ENCODE peak calls at places on chromosomes 1 and 21, in four cellular contexts. J is H1, G is IMR-90, Z is fibroblast of lung. B is an unnamed sample.

GRCh38 chr1:182032251-182032650 is 29.3 kb downstream of the ZNF648 start:
- DNase-seq in J (no peak), Z (no peak), G (no peak), B (no peak)

GRCh38 chr1:211577277-211577825 is 1.6 kb downstream of the SLC30A1 start:
- DNase-seq in G (peak), Z (no peak), J (no peak), B (no peak)

GRCh38 chr1:154729598-154729997 is 121.6 kb upstream of the ADAR start:
- DNase-seq in G (no peak), J (no peak), Z (no peak), B (no peak)

GRCh38 chr1:3625151-3625907 is 514 bp downstream of the TPRG1L start:
- DNase-seq in G (peak), Z (peak), J (no peak), B (no peak)

GRCh38 chr1:10888791-10889627 is 92.6 kb upstream of the CASZ1 start:
- DNase-seq in G (no peak), Z (no peak), J (peak), B (no peak)

GRCh38 chr1:1582970-1583666 is 8.5 kb upstream of the SSU72 start:
- DNase-seq in G (no peak), Z (no peak), J (no peak), B (no peak)

GRCh38 chr1:236315518-236315917 is 33.8 kb upstream of the ERO1B start:
- DNase-seq in J (no peak), Z (no peak), G (no peak), B (no peak)

GRCh38 chr1:184556665-184557064 is 169.8 kb downstream of the C1orf21 start:
- DNase-seq in Z (no peak), G (no peak), J (no peak), B (no peak)

GRCh38 chr1:238900334-238900865 is 486.0 kb upstream of the CHRM3 start:
- DNase-seq in J (no peak), Z (no peak), G (no peak), B (no peak)

GRCh38 chr1:59697138-59697811 is 117.5 kb upstream of the HOOK1 start:
- DNase-seq in Z (no peak), J (no peak), G (no peak), B (no peak)

GRCh38 chr1:160416369-160416768 is 16.0 kb downstream of the VANGL2 start:
- DNase-seq in G (peak), Z (peak), J (no peak), B (no peak)

GRCh38 chr1:201914456-201915235 is 25.9 kb downstream of the SHISA4 start:
- DNase-seq in G (peak), Z (peak), J (no peak), B (no peak)

GRCh38 chr1:201918343-201918742 is 28.0 kb downstream of the LMOD1 start:
- DNase-seq in Z (no peak), J (no peak), G (no peak), B (no peak)

GRCh38 chr1:201917362-201918033 is 28.8 kb downstream of the SHISA4 start:
- DNase-seq in J (no peak), G (peak), Z (peak), B (no peak)

GRCh38 chr1:201912832-201913231 is 24.1 kb downstream of the SHISA4 start:
- DNase-seq in Z (peak), J (no peak), G (peak), B (no peak)

DNA sequence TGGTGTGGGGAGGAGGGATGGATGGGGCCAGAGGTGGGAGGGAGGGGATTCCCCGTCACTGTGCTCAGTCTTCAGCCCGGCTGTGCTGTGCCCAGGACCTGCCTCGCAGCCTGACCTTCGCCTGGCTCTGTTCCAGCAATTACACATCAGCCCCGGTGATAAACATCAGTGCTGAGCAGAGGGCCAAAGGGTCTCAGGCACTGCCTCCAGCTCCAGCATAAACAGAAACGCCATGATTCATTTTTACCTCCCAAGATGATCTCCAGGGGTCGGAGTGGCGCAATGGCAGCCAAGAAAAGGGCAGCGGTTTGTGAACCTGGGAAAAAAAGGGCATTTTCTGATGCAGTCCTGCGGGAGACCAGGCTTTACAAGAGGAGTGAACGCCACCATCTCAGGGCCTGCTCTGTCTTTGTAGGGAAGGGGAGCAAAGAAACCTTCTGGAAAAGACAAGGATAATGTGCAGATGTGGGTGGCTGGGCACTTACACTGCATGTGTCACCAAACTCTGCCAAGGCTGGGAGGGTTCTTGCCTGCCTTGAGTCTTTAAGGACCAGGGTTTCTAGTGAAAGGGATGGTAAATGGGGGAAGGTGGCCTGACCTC is 28.1 kb downstream of the SHISA4 start:
- DNase-seq in J (no peak), G (peak), Z (peak), B (no peak)
- H3K4me2 ChIP-seq in J (no peak), G (peak), Z (peak), B (no peak)

DNA sequence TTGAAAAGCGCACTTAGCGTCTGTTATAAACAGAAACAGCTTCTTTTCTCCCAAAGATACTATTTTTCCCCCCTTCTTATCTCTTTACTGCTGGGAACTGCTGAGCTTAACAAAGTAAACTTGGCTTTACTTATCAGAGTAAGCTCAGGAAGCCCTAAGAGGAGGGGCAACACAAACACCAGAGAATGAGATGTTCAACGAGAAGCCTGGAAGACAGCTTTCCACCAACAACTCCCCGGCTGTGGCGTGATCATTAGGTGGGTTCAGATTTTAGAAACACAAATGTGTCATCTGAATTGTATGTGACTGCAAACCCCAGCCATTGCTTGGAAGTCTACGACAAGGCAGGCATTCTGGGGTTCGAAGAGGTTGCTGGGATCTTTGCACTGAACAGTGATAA is 181.2 kb upstream of the ESRRG start:
- DNase-seq in Z (peak), G (no peak), J (no peak), B (no peak)
- H3K4me2 ChIP-seq in Z (no peak), G (peak), J (no peak), B (no peak)

GRCh38 chr1:18927654-18928272 is 25.4 kb upstream of the ALDH4A1 start:
- DNase-seq in J (no peak), G (peak), Z (peak), B (no peak)

GRCh38 chr1:18929686-18930085 is 26.8 kb downstream of the IFFO2 start:
- DNase-seq in Z (peak), J (no peak), G (peak), B (no peak)

GRCh38 chr1:18928406-18928805 is 26.1 kb upstream of the ALDH4A1 start:
- DNase-seq in Z (no peak), J (no peak), G (no peak), B (no peak)

GRCh38 chr1:18927082-18927653 is 24.8 kb upstream of the ALDH4A1 start:
- DNase-seq in Z (no peak), J (no peak), G (no peak), B (peak)

GRCh38 chr1:18928985-18929384 is 26.6 kb upstream of the ALDH4A1 start:
- DNase-seq in G (no peak), J (no peak), Z (no peak), B (no peak)
- H3K4me2 ChIP-seq in G (no peak), J (no peak), Z (no peak), B (peak)

GRCh38 chr21:21813934-21814333 is 815.7 kb downstream of the NCAM2 start:
- DNase-seq in G (no peak), Z (no peak), J (no peak), B (no peak)

GRCh38 chr21:21813295-21813694 is 815.1 kb downstream of the NCAM2 start:
- DNase-seq in Z (no peak), G (no peak), J (no peak), B (no peak)

GRCh38 chr21:21818898-21819297 is 820.7 kb downstream of the NCAM2 start:
- DNase-seq in J (no peak), Z (no peak), G (no peak), B (no peak)

DNA sequence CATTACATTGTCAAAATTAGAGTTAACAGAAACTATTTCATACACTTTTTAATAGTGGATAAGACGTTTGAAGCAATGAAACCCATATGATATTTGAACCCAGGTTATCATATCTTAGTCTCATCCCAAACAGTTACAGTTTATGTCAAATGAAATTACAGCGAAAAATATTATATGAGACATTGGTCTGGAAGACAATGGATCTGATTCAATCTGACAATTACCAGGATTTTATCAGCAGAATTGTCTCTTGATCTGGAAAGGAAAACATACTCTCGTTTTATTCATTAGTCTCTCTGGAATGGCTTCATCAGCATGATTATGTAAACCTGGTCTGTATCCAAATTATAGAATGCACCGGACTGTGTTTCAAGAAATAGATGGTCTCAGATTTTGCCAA is 818.6 kb downstream of the NCAM2 start:
- DNase-seq in J (no peak), Z (no peak), G (no peak), B (no peak)
- H3K4me2 ChIP-seq in J (no peak), Z (no peak), G (no peak), B (no peak)

DNA sequence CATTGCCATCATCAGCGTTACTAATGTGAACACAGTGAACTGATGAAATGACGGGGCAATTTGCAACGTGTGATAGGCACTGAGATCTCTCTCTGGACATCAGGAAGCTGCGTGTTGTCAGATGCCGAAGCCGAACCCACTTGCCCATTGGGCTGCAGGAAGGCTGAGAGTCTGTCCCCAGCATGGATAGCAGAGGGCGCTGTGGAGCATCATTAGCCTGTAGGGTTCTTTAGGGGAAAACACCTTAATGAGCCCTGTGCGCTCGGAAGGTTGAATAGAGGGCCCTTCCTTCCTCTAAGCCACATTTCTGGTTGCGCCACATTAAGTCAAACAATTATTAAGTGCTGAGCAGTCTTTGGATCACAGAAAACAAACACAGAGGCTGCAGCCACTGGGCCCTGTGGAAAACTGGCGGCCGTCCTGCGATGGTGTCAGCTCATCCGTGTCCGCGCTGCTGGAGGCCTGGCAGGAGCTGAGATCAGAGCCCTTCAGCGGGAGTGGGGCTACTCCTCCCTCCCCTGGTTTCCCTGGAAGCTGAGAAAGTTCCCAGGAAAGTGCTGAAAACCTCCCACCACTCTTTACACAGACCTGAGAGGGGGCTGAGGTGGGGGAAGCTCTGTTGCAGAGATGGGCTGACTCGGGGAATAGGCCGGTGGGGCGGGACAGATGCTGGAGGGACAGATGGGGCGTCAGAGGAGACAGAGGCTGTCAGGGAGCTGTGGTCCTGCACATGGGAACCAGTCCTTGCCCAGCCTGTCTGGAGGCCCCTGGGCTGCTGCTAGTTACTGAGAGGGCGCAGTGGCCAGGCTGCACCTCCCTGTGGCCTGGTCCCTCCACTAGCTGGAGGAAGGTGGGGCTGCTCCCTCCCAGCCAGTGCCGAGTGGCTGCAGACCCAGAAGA is 12.7 kb downstream of the TFF2 start:
- DNase-seq in J (peak), G (peak), Z (peak), B (no peak)
- H3K4me2 ChIP-seq in J (peak), G (no peak), Z (no peak), B (no peak)

GRCh38 chr1:27571439-27572018 is 32.4 kb downstream of the AHDC1 start:
- DNase-seq in J (no peak), Z (no peak), G (no peak), B (no peak)

GRCh38 chr1:27570823-27571222 is 33.1 kb downstream of the AHDC1 start:
- DNase-seq in G (no peak), Z (no peak), J (peak), B (no peak)

GRCh38 chr1:27572019-27572678 is 31.8 kb downstream of the AHDC1 start:
- DNase-seq in J (no peak), Z (no peak), G (no peak), B (no peak)

GRCh38 chr1:27574001-27574781 is 29.8 kb downstream of the AHDC1 start:
- DNase-seq in J (no peak), G (no peak), Z (no peak), B (no peak)

DNA sequence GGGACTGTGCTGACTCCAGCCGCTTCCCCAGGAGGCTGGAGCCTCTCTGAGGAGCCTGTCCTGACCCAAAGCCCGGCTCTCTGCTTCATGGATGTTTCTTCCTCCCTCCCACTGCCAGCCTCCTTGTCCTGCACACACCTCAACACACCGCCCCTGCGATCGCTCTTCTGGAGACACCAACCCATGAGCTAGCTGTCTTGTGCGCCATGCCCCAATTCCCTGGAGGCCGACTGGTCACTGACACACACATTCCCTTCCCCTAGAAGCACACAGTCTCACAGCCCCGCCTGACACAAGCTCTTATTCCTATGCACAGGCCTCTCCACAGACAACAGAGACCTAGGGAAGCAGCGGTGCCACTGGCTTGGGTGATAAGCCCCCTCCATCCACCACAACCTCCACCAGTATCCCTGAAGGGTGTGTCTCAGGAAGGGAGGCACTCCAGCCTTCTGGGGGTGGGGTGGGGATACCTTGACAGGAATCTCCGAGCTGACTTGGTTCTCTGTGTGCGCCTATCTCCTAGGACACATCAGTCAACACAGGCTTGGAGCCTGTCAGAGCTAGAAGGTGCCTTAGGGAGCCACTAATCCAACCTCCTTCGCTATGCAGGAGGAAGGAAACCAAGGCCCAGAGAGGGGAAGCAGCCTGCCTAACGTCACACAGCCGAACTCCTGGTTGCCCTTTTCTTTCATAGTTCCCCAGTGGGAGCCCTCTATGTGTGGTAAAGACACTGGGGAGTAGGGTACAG is 31.1 kb downstream of the AHDC1 start:
- DNase-seq in G (no peak), Z (peak), J (no peak), B (no peak)
- H3K4me2 ChIP-seq in G (no peak), Z (peak), J (peak), B (no peak)

DNA sequence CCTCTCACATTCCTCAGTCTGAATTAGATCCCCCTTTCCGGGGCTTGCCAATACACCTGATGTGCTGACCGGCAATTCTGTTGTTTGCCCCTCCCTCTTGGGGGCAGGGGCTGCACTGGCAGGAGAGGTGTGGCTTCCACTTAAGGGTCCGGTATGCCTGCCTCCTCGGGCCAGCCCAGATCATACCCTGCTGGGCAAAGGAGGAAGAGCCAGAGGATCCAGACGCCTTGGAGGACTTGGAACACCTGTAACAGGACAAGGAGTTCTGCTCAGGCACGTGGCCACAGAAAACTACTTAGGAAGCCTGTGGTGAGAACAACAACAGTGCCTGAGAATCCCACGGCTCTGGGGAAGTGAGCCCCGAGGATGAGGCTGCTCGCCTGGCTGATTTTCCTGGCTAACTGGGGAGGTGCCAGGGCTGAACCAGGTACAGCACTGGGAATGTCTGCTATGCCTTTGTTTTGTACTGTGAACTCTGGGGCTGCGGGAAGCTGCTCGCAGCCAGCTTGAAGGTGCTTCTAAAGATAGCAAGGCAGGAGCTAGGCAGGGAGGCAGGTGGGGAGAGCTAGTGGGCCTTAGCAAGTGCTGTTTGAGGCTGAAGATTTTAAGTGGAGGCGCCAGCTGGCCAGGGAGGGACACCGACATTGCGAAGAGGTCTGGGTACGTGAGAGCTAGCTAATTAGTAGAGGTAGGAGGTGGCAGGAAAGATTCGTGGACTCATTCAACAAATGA is at the start of gene SMPDL3B:
- DNase-seq in J (peak), Z (peak), G (no peak), B (no peak)
- H3K4me2 ChIP-seq in J (peak), Z (peak), G (peak), B (peak)